ENCODE peak calls at places on chromosome 1, in five cellular contexts. V is HepG2, Z is K562, C is A549, Y is GM12878. E is an unnamed sample.

GRCh38 chr1:68720476-68720875 is 223.6 kb upstream of the DEPDC1 start:
- DNase-seq in V (no peak), Z (no peak), C (no peak), Y (no peak), E (no peak)

GRCh38 chr1:107683198-107683657 is 281.8 kb downstream of the VAV3 start:
- DNase-seq in V (peak; percentile 92), Z (no peak), C (peak; percentile 17), Y (no peak), E (no peak)

GRCh38 chr1:211734791-211735190 is 59.4 kb upstream of the NEK2 start:
- DNase-seq in V (no peak), Z (no peak), C (no peak), Y (no peak), E (no peak)

GRCh38 chr1:33161061-33161681 is 20.7 kb downstream of the TRIM62 start:
- DNase-seq in V (no peak), Z (no peak), C (no peak), Y (no peak), E (peak; percentile 48)

GRCh38 chr1:111778541-111779051 is 22.9 kb downstream of the DDX20 start:
- DNase-seq in V (peak; percentile 39), Z (no peak), C (no peak), Y (no peak), E (no peak)

GRCh38 chr1:23101891-23102688 is 66.6 kb downstream of the LUZP1 start:
- DNase-seq in V (no peak), Z (no peak), C (no peak), Y (no peak), E (peak; percentile 82)

GRCh38 chr1:24501371-24502167 is 1.1 kb upstream of the RCAN3 start:
- DNase-seq in V (no peak), Z (peak; percentile 67), C (peak; percentile 21), Y (no peak), E (no peak)

GRCh38 chr1:109980324-109981127 is 4.0 kb upstream of the AHCYL1 start:
- DNase-seq in V (peak; percentile 32), Z (no peak), C (peak; percentile 59), Y (no peak), E (no peak)

GRCh38 chr1:181479137-181479745 is 4.1 kb upstream of the CACNA1E start:
- DNase-seq in V (peak; percentile 45), Z (peak; percentile 73), C (peak; percentile 67), Y (peak; percentile 56), E (peak; percentile 71)

GRCh38 chr1:10909697-10910489 is 102.6 kb upstream of the TARDBP start:
- DNase-seq in V (peak; percentile 28), Z (peak; percentile 70), C (peak; percentile 46), Y (no peak), E (no peak)

GRCh38 chr1:173954179-173954578 is 37.1 kb upstream of the SERPINC1 start:
- DNase-seq in V (no peak), Z (no peak), C (no peak), Y (no peak), E (peak; percentile 23)

GRCh38 chr1:76494807-76495206 is 372.5 kb upstream of the ST6GALNAC5 start:
- DNase-seq in V (no peak), Z (no peak), C (no peak), Y (peak; percentile 45), E (peak; percentile 62)
- TF ChIP-seq SMC3 in V (no peak), Z (no peak), C (no peak), Y (no peak), E (no peak)

GRCh38 chr1:1440941-1441888 is 5.7 kb downstream of the VWA1 start:
- DNase-seq in V (peak; percentile 41), Z (peak; percentile 82), C (peak; percentile 71), Y (no peak), E (no peak)
- H3K4me1 ChIP-seq in V (peaks cover 56% of the 10 kb centered on the region), Z (peaks cover 70% of the 10 kb centered on the region), C (peaks cover 24% of the 10 kb centered on the region), Y (peaks cover 9% of the 10 kb centered on the region), E (no peaks in the 10 kb centered on the region)

DNA sequence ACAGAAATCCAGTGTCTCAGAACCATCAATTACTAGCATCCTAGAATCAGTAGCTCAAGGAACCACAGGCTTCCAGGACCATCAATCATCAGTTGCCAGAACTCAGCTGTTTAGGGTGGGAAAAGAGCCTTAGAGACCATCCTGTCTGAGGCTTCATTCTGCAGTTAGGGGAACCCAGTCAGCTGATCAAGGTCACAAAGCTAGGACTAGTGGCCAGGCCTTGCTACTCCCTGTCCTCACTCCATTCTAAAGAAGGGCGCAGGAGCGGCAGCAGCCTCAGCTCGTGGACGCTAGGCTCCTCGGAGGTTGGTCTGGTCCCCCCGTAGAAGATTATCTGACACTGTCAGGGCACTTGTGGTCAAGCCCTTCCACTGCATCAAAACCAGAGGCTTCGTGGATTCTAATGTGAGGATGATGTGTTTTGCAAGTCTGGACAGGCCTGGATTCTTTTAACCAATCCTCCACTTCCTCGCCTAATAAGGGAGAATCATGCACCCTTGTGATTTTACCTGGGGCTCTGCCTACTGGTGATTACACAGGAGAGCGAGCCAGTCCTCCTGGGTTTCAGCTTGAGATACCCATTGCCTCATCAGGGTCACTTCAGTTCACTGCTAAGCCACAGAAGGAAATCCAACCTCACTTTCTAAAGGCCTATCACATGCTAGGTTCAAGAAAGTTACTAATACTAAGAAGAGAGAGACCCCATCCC is 41.7 kb upstream of the IFFO2 start:
- DNase-seq in V (peak; percentile 12), Z (no peak), C (no peak), Y (no peak), E (peak; percentile 15)
- TF ChIP-seq BHLHE40 in V (no peak), Z (no peak), C (no peak), Y (no peak), E (no peak)

GRCh38 chr1:58779059-58779754 is 4.6 kb downstream of the JUN start:
- DNase-seq in V (no peak), Z (no peak), C (no peak), Y (no peak), E (peak; percentile 43)
- TF ChIP-seq SMC3 in V (no peak), Z (no peak), C (no peak), Y (no peak), E (no peak)